ENCODE peak calls at places on chromosomes 5 and 9, in nine cellular contexts. S is ACHN; H is HTR-8/SVneo; T is ELR; O is mesenchymal stem cell; K is left colon; E is naive thymus-derived CD4-positive, alpha-beta T cell; V is EL; F is immature natural killer cell. Y is an unnamed sample.

GRCh38 chr9:137191691-137192447 is 3.4 kb downstream of the SSNA1 start:
- DNase-seq in S (no peak), H (no peak), T (no peak), O (no peak), K (no peak), E (no peak), V (no peak), F (no peak), Y (no peak)

GRCh38 chr9:69898714-69899209 is 78.1 kb downstream of the CFAP95 start:
- DNase-seq in S (peak), H (peak), T (peak), O (peak), K (no peak), E (no peak), V (peak), F (no peak), Y (peak)

GRCh38 chr5:169648725-169649124 is 11.7 kb downstream of the DOCK2 start:
- DNase-seq in S (peak), H (no peak), T (peak), O (no peak), K (no peak), E (no peak), V (peak), F (no peak), Y (no peak)

GRCh38 chr5:131068893-131069643 is 96.0 kb downstream of the HINT1 start:
- DNase-seq in S (no peak), H (no peak), T (peak), O (no peak), K (no peak), E (peak), V (no peak), F (peak), Y (no peak)

GRCh38 chr5:45741110-45741509 is 44.9 kb upstream of the HCN1 start:
- DNase-seq in S (no peak), H (no peak), T (no peak), O (no peak), K (no peak), E (no peak), V (no peak), F (no peak), Y (no peak)

GRCh38 chr9:71941998-71942567 is 30.6 kb downstream of the C9orf85 start:
- DNase-seq in S (no peak), H (no peak), T (no peak), O (no peak), K (no peak), E (no peak), V (no peak), F (no peak), Y (no peak)

GRCh38 chr5:124402144-124402581 is 344.3 kb downstream of the ZNF608 start:
- DNase-seq in S (peak), H (no peak), T (peak), O (peak), K (peak), E (no peak), V (peak), F (no peak), Y (no peak)

GRCh38 chr5:16520806-16521205 is 55.2 kb upstream of the ZNF622 start:
- DNase-seq in S (no peak), H (no peak), T (no peak), O (no peak), K (peak), E (no peak), V (no peak), F (no peak), Y (no peak)